ENCODE peak calls at places on chromosomes 6 and 20, in six cellular contexts. C, S, B, N, Q and W are unnamed samples.

GRCh38 chr6:32153835-32154513 is at the start of gene PPT2:
- DNase-seq in C (peak), S (peak), B (peak), N (peak), Q (peak), W (peak)

GRCh38 chr20:40683221-40683893 is 5.7 kb downstream of the MAFB start:
- DNase-seq in C (no peak), S (peak), B (peak), N (no peak), Q (no peak), W (no peak)

GRCh38 chr6:157274116-157274470 is 49.2 kb downstream of the TMEM242 start:
- DNase-seq in C (no peak), S (no peak), B (peak), N (no peak), Q (no peak), W (no peak)

GRCh38 chr6:111551521-111552231 is 54.0 kb downstream of the TRAF3IP2 start:
- DNase-seq in C (peak), S (no peak), B (no peak), N (no peak), Q (peak), W (no peak)

GRCh38 chr6:145626857-145627256 is 108.5 kb downstream of the EPM2A start:
- DNase-seq in C (no peak), S (peak), B (no peak), N (no peak), Q (peak), W (no peak)

GRCh38 chr6:143059616-143060353 is 904 bp upstream of the AIG1 start:
- DNase-seq in C (peak), S (peak), B (peak), N (peak), Q (peak), W (no peak)

GRCh38 chr20:50572922-50573777 is 63.0 kb downstream of the PTPN1 start:
- DNase-seq in C (no peak), S (peak), B (peak), N (peak), Q (peak), W (no peak)

GRCh38 chr20:54148947-54149764 is 24.6 kb downstream of the CYP24A1 start:
- DNase-seq in C (peak), S (peak), B (no peak), N (peak), Q (no peak), W (no peak)

GRCh38 chr6:18276610-18277009 is 12.3 kb upstream of the DEK start:
- DNase-seq in C (no peak), S (no peak), B (no peak), N (no peak), Q (no peak), W (peak)

GRCh38 chr20:29079769-29080690 is 2177.4 kb upstream of the DEFB115 start:
- DNase-seq in C (no peak), S (peak), B (peak), N (peak), Q (no peak), W (peak)

GRCh38 chr6:144953552-144954240 is 668.6 kb downstream of the UTRN start:
- DNase-seq in C (peak), S (peak), B (peak), N (peak), Q (peak), W (no peak)

GRCh38 chr20:24672886-24673677 is 203.7 kb downstream of the SYNDIG1 start:
- DNase-seq in C (no peak), S (peak), B (peak), N (peak), Q (no peak), W (no peak)

GRCh38 chr6:106858653-106859092 is 115.9 kb downstream of the CD24 start:
- DNase-seq in C (peak), S (no peak), B (peak), N (peak), Q (no peak), W (no peak)

GRCh38 chr20:33653900-33654596 is 8.1 kb upstream of the C20orf144 start:
- DNase-seq in C (peak), S (no peak), B (no peak), N (no peak), Q (no peak), W (no peak)

GRCh38 chr20:2299301-2299700 is 3.5 kb downstream of the TGM3 start:
- DNase-seq in C (peak), S (peak), B (peak), N (no peak), Q (no peak), W (no peak)

GRCh38 chr6:116015560-116015959 is 45.1 kb downstream of the FRK start:
- DNase-seq in C (no peak), S (no peak), B (no peak), N (no peak), Q (no peak), W (no peak)

GRCh38 chr6:45569210-45569945 is 191.6 kb upstream of the SUPT3H start:
- DNase-seq in C (no peak), S (no peak), B (peak), N (peak), Q (no peak), W (no peak)

GRCh38 chr6:160990847-160991410 is 640 bp upstream of the MAP3K4 start:
- DNase-seq in C (no peak), S (no peak), B (no peak), N (no peak), Q (no peak), W (no peak)

GRCh38 chr6:139479433-139480222 is 105.2 kb upstream of the CITED2 start:
- DNase-seq in C (no peak), S (no peak), B (no peak), N (no peak), Q (no peak), W (no peak)

GRCh38 chr20:16615199-16615598 is 42.0 kb upstream of the KIF16B start:
- DNase-seq in C (no peak), S (peak), B (peak), N (peak), Q (peak), W (no peak)

GRCh38 chr20:44382641-44383040 is 27.1 kb downstream of the HNF4A start:
- DNase-seq in C (no peak), S (no peak), B (no peak), N (peak), Q (no peak), W (no peak)

GRCh38 chr6:1608976-1609661 is 596 bp upstream of the FOXC1 start:
- DNase-seq in C (peak), S (peak), B (peak), N (no peak), Q (peak), W (no peak)

GRCh38 chr6:39803872-39804271 is 11.7 kb downstream of the DAAM2 start:
- DNase-seq in C (no peak), S (peak), B (no peak), N (no peak), Q (no peak), W (no peak)